ENCODE peak calls at places on chromosomes 16 and 17, in eight cellular contexts. W is nephron progenitor cell, O is WTC11, P is mucosa of descending colon, X is HepG2, Q is choroid plexus epithelial cell, H is IMR-90, I is fibroblast of lung. V is an unnamed sample.

GRCh38 chr16:89860747-89861304 is 12.6 kb upstream of the TCF25 start:
- DNase-seq in W (peak), O (peak), P (peak), X (peak), Q (peak), H (peak), I (peak), V (peak)

GRCh38 chr16:75252049-75252864 is 833 bp upstream of the BCAR1 start:
- DNase-seq in W (no peak), O (no peak), P (no peak), X (no peak), Q (no peak), H (no peak), I (no peak), V (no peak)

GRCh38 chr17:2343421-2343820 is 6.1 kb downstream of the SGSM2 start:
- DNase-seq in W (no peak), O (no peak), P (no peak), X (no peak), Q (no peak), H (no peak), I (no peak), V (no peak)

GRCh38 chr16:50257876-50258275 is 8.5 kb upstream of the ADCY7 start:
- DNase-seq in W (no peak), O (no peak), P (peak), X (no peak), Q (no peak), H (no peak), I (no peak), V (no peak)

GRCh38 chr16:17273142-17273561 is 197.6 kb downstream of the XYLT1 start:
- DNase-seq in W (no peak), O (no peak), P (no peak), X (peak), Q (peak), H (peak), I (peak), V (no peak)

GRCh38 chr17:45973099-45973838 is 25.8 kb upstream of the STH start:
- DNase-seq in W (no peak), O (no peak), P (no peak), X (no peak), Q (no peak), H (no peak), I (no peak), V (no peak)

GRCh38 chr16:5510819-5511370 is 413.3 kb upstream of the EEF2KMT start:
- DNase-seq in W (no peak), O (no peak), P (no peak), X (no peak), Q (no peak), H (no peak), I (no peak), V (no peak)

GRCh38 chr17:29138991-29139682 is 41.1 kb downstream of the MYO18A start:
- DNase-seq in W (no peak), O (no peak), P (peak), X (no peak), Q (no peak), H (no peak), I (no peak), V (peak)

GRCh38 chr17:41806685-41807445 is 4.9 kb downstream of the P3H4 start:
- DNase-seq in W (no peak), O (no peak), P (no peak), X (no peak), Q (no peak), H (no peak), I (no peak), V (no peak)

GRCh38 chr17:14731591-14731990 is 430.7 kb downstream of the HS3ST3B1 start:
- DNase-seq in W (no peak), O (no peak), P (no peak), X (no peak), Q (no peak), H (no peak), I (no peak), V (no peak)

GRCh38 chr17:35314415-35315216 is 58.8 kb downstream of the SLFN11 start:
- DNase-seq in W (peak), O (no peak), P (no peak), X (no peak), Q (peak), H (no peak), I (no peak), V (peak)

GRCh38 chr16:9256196-9256595 is 164.8 kb downstream of the HAPSTR1 start:
- DNase-seq in W (peak), O (peak), P (no peak), X (peak), Q (peak), H (no peak), I (no peak), V (peak)

GRCh38 chr17:42675984-42676423 is 790 bp downstream of the PLEKHH3 start:
- DNase-seq in W (peak), O (peak), P (no peak), X (no peak), Q (peak), H (peak), I (peak), V (peak)

GRCh38 chr17:12856451-12856850 is 67.2 kb downstream of the ARHGAP44 start:
- DNase-seq in W (no peak), O (no peak), P (no peak), X (no peak), Q (peak), H (no peak), I (no peak), V (no peak)

GRCh38 chr17:46176975-46177374 is 16.3 kb downstream of the KANSL1 start:
- DNase-seq in W (no peak), O (no peak), P (no peak), X (no peak), Q (no peak), H (no peak), I (no peak), V (no peak)

GRCh38 chr17:72691601-72692000 is 400.9 kb downstream of the SLC39A11 start:
- DNase-seq in W (no peak), O (no peak), P (no peak), X (no peak), Q (no peak), H (peak), I (peak), V (no peak)

GRCh38 chr16:74591914-74592650 is 14.8 kb downstream of the GLG1 start:
- DNase-seq in W (no peak), O (no peak), P (no peak), X (no peak), Q (no peak), H (no peak), I (no peak), V (no peak)

GRCh38 chr16:48329138-48329537 is 56.1 kb downstream of the SIAH1 start:
- DNase-seq in W (no peak), O (no peak), P (no peak), X (no peak), Q (no peak), H (no peak), I (no peak), V (no peak)

DNA sequence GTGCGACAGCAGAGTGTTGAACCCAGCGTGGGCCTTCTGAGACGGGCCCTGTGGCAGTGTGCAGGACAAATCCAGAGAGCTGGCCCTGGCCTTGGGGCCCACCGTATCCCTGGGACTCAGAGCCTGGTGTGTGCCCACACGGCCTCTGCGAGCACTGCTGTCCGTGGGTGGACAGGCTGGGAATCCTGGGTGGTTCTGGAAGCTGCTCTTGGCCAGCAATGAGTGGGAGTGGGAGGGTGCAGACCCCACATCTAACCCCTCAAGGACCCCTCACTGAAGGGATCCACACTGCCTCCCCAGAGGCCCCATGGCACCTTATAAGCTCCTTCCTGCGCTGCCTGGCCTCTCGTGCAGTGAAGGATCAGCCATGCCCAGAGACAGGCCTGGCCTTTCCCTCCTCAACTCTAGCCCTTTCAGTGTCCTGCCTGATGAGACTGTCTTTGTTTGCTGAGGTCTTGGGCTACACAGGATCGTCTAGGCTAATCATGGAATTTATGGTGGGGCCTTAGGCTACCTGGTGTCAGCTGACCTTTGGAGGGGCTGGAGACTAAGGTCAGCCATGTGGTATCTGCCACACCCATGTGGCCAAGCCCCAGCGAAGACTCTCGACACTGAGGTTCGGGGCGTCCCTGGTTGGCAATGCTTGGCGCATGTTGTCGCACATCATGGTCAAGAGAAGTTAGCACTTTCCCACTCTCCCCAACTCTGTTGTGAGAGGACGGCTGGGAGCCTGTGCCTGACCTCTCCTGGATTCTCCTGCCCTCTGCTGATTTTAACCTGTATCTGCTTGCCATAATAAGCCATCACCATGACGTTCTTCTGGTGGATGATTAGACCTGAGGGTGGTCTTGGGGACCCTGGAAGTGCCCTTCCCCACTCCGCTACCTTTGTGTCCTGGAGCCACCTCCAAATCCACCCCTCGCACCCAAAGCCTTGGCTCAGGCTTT is 16.4 kb upstream of the GINS2 start:
- DNase-seq in W (no peak), O (no peak), P (no peak), X (no peak), Q (no peak), H (no peak), I (no peak), V (no peak)
- TF ChIP-seq CTCF in W (no peak), O (no peak), P (no peak), X (peak), Q (no peak), H (no peak), I (no peak), V (no peak)

GRCh38 chr16:30721167-30721566 is 22.2 kb downstream of the SRCAP start:
- DNase-seq in W (no peak), O (no peak), P (no peak), X (no peak), Q (no peak), H (no peak), I (no peak), V (no peak)

GRCh38 chr16:30721606-30722005 is 22.6 kb downstream of the SRCAP start:
- DNase-seq in W (no peak), O (no peak), P (no peak), X (no peak), Q (no peak), H (peak), I (peak), V (no peak)

GRCh38 chr16:30722916-30723315 is 23.9 kb downstream of the SRCAP start:
- DNase-seq in W (no peak), O (no peak), P (no peak), X (no peak), Q (no peak), H (no peak), I (no peak), V (no peak)

GRCh38 chr16:30723725-30724355 is 24.4 kb upstream of the PHKG2 start:
- DNase-seq in W (no peak), O (no peak), P (no peak), X (no peak), Q (no peak), H (no peak), I (no peak), V (no peak)

GRCh38 chr16:30722443-30722842 is 23.5 kb downstream of the SRCAP start:
- DNase-seq in W (no peak), O (no peak), P (no peak), X (no peak), Q (no peak), H (no peak), I (no peak), V (no peak)
- TF ChIP-seq CTCF in W (no peak), O (no peak), P (no peak), X (peak), Q (no peak), H (no peak), I (no peak), V (no peak)

GRCh38 chr17:59903455-59903854 is 10.5 kb downstream of the RPS6KB1 start:
- DNase-seq in W (no peak), O (no peak), P (no peak), X (no peak), Q (no peak), H (no peak), I (no peak), V (no peak)

GRCh38 chr17:59897090-59897489 is 4.2 kb downstream of the RPS6KB1 start:
- DNase-seq in W (no peak), O (no peak), P (no peak), X (no peak), Q (peak), H (peak), I (peak), V (no peak)

GRCh38 chr17:59893617-59894100 is 738 bp downstream of the RPS6KB1 start:
- DNase-seq in W (no peak), O (no peak), P (no peak), X (peak), Q (peak), H (peak), I (peak), V (no peak)

GRCh38 chr17:59901604-59902003 is 8.7 kb downstream of the RPS6KB1 start:
- DNase-seq in W (no peak), O (no peak), P (no peak), X (no peak), Q (no peak), H (no peak), I (no peak), V (no peak)

GRCh38 chr17:59899099-59899498 is 6.2 kb downstream of the RPS6KB1 start:
- DNase-seq in W (no peak), O (no peak), P (no peak), X (no peak), Q (peak), H (no peak), I (no peak), V (no peak)
- TF ChIP-seq CTCF in W (no peak), O (no peak), P (no peak), X (no peak), Q (peak), H (no peak), I (no peak), V (no peak)

GRCh38 chr16:57945740-57946138 is 25.2 kb downstream of the CNGB1 start:
- DNase-seq in W (no peak), O (no peak), P (no peak), X (peak), Q (peak), H (no peak), I (no peak), V (no peak)
- TF ChIP-seq CTCF in W (no peak), O (peak), P (no peak), X (peak), Q (peak), H (peak), I (peak), V (peak)

GRCh38 chr17:69723741-69724140 is 309.2 kb downstream of the MAP2K6 start:
- DNase-seq in W (no peak), O (no peak), P (no peak), X (no peak), Q (peak), H (no peak), I (no peak), V (no peak)
- TF ChIP-seq CTCF in W (no peak), O (no peak), P (no peak), X (no peak), Q (peak), H (peak), I (no peak), V (no peak)

GRCh38 chr17:81332949-81333570 is 38.0 kb upstream of the SLC38A10 start:
- DNase-seq in W (no peak), O (no peak), P (peak), X (no peak), Q (no peak), H (no peak), I (no peak), V (peak)

GRCh38 chr17:81335388-81336157 is 40.5 kb upstream of the SLC38A10 start:
- DNase-seq in W (no peak), O (no peak), P (peak), X (no peak), Q (no peak), H (no peak), I (no peak), V (no peak)

GRCh38 chr17:81333626-81334368 is 38.7 kb upstream of the SLC38A10 start:
- DNase-seq in W (no peak), O (no peak), P (peak), X (no peak), Q (no peak), H (no peak), I (no peak), V (peak)

GRCh38 chr17:81334987-81335386 is 39.9 kb upstream of the SLC38A10 start:
- DNase-seq in W (no peak), O (no peak), P (no peak), X (no peak), Q (no peak), H (no peak), I (no peak), V (no peak)

DNA sequence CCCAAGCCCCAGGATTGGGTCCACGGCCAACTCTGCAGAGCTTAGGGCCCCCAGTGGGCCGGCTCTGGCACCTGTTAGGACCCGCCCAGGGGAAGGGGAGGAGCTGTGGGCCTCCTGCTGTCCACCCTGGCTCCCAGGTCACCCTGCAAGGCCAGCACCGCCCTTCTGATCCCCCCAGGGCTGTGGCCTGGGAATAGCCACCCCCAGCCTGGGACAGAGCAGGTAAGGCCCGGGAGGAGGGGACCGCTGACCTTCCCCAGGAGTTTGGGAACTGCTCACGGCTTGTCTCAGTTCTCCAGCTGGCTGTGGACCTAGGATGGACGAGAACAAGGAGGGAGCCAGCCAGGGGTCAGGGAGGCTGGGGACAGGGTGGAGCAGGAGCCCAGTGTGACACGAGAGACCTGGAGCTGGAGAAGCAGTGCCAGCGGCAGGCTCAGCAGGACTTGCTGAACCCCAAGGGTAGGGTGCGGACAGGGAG is 39.4 kb upstream of the SLC38A10 start:
- DNase-seq in W (no peak), O (no peak), P (peak), X (no peak), Q (no peak), H (no peak), I (no peak), V (peak)
- TF ChIP-seq CTCF in W (no peak), O (no peak), P (no peak), X (no peak), Q (no peak), H (no peak), I (no peak), V (no peak)